ENCODE peak calls at places on chromosome 18, in ten cellular contexts. W is stimulated activated CD8-positive, alpha-beta memory T cell treated with anti-CD3 and anti-CD28 coated beads, Interleukin-7, amount 100 ng/mL, for 24 hours; D is kidney tubule cell; Q is anterior cingulate cortex; X is GM19239; H is left colon; R is kidney; V is psoas muscle; Z is left cardiac atrium; T is neural crest cell. M is an unnamed sample.

GRCh38 chr18:48530399-48531081 is 8.3 kb upstream of the CTIF start:
- DNase-seq in H (no peak), V (no peak), Q (no peak), D (no peak), T (no peak), X (no peak), Z (no peak), R (no peak), W (no peak), M (peak; percentile 47)

GRCh38 chr18:43578636-43579203 is 301.4 kb upstream of the SYT4 start:
- DNase-seq in T (no peak), D (peak; percentile 26), V (no peak), Q (no peak), Z (no peak), X (no peak), H (no peak), W (no peak), R (no peak), M (no peak)

GRCh38 chr18:11947214-11948119 is 33.8 kb upstream of the IMPA2 start:
- DNase-seq in W (peak; percentile 23), T (peak; percentile 55), Q (peak; percentile 79), Z (peak; percentile 95), D (peak; percentile 99), R (peak; percentile 96), V (peak; percentile 95), X (peak; percentile 53), H (peak; percentile 95), M (peak; percentile 97)

GRCh38 chr18:22043837-22044236 is 125.6 kb upstream of the GATA6 start:
- DNase-seq in X (no peak), T (no peak), Z (no peak), V (no peak), W (no peak), R (no peak), D (no peak), H (no peak), Q (no peak), M (no peak)

GRCh38 chr18:59065684-59066083 is 74.0 kb upstream of the SEC11C start:
- DNase-seq in H (no peak), W (no peak), T (no peak), D (no peak), Q (no peak), X (no peak), V (no peak), R (no peak), Z (no peak), M (no peak)

GRCh38 chr18:34592961-34593382 is 117.1 kb upstream of the DTNA start:
- DNase-seq in D (peak; percentile 89), Q (peak; percentile 82), X (no peak), W (no peak), V (peak; percentile 72), T (peak; percentile 5), Z (peak; percentile 63), R (peak; percentile 76), H (no peak), M (peak; percentile 88)

GRCh38 chr18:25651553-25651952 is 299.6 kb upstream of the ZNF521 start:
- DNase-seq in R (no peak), Z (no peak), H (no peak), D (no peak), X (no peak), V (no peak), Q (no peak), T (no peak), W (no peak), M (no peak)

GRCh38 chr18:74456409-74457042 is 582 bp downstream of the DIPK1C start:
- DNase-seq in V (no peak), D (no peak), T (no peak), Q (no peak), W (no peak), H (peak; percentile 19), X (no peak), R (no peak), Z (no peak), M (no peak)

GRCh38 chr18:60090170-60090569 is 190.4 kb downstream of the PMAIP1 start:
- DNase-seq in R (no peak), Z (no peak), D (no peak), W (no peak), Q (peak; percentile 5), H (no peak), X (no peak), V (no peak), T (no peak), M (no peak)

GRCh38 chr18:39205565-39205964 is 1640.0 kb upstream of the CELF4 start:
- DNase-seq in X (no peak), W (no peak), R (no peak), V (no peak), Q (no peak), H (no peak), T (no peak), D (peak; percentile 12), Z (no peak), M (no peak)

GRCh38 chr18:27746241-27746640 is 430.7 kb downstream of the CDH2 start:
- DNase-seq in H (no peak), W (no peak), Q (no peak), T (no peak), D (no peak), Z (no peak), R (no peak), X (no peak), V (no peak), M (no peak)

M was measured in islet precursor cell.